ENCODE peak calls at places on chromosomes 13 and 19, in six cellular contexts. One of them, this sample, is unnamed.

GRCh38 chr19:12703056-12703455 is 6.6 kb upstream of the FBXW9 start:
- DNase-seq in mucosa of descending colon: no peak
- DNase-seq in stimulated activated CD8-positive, alpha-beta memory T cell treated with anti-CD3 and anti-CD28 coated beads, Interleukin-4, amount 100 ng/mL, for 1 hour: no peak
- DNase-seq in lower leg skin: no peak
- DNase-seq in mammary epithelial cell: peak; percentile 9
- DNase-seq in activated gamma-delta T cell treated with Interleukin-2 at 50 U/mL for 16 hours: no peak
- DNase-seq in this sample: no peak

GRCh38 chr13:111382411-111382810 is 62.0 kb downstream of the TEX29 start:
- DNase-seq in mucosa of descending colon: no peak
- DNase-seq in stimulated activated CD8-positive, alpha-beta memory T cell treated with anti-CD3 and anti-CD28 coated beads, Interleukin-4, amount 100 ng/mL, for 1 hour: no peak
- DNase-seq in lower leg skin: peak; percentile 58
- DNase-seq in mammary epithelial cell: no peak
- DNase-seq in activated gamma-delta T cell treated with Interleukin-2 at 50 U/mL for 16 hours: no peak
- DNase-seq in this sample: no peak

GRCh38 chr19:39843919-39844793 is 2.0 kb downstream of the FBL start:
- DNase-seq in mucosa of descending colon: no peak
- DNase-seq in stimulated activated CD8-positive, alpha-beta memory T cell treated with anti-CD3 and anti-CD28 coated beads, Interleukin-4, amount 100 ng/mL, for 1 hour: no peak
- DNase-seq in lower leg skin: no peak
- DNase-seq in mammary epithelial cell: peak; percentile 25
- DNase-seq in activated gamma-delta T cell treated with Interleukin-2 at 50 U/mL for 16 hours: peak; percentile 34
- DNase-seq in this sample: no peak

GRCh38 chr13:40164137-40164536 is 502.3 kb downstream of the FOXO1 start:
- DNase-seq in mucosa of descending colon: no peak
- DNase-seq in stimulated activated CD8-positive, alpha-beta memory T cell treated with anti-CD3 and anti-CD28 coated beads, Interleukin-4, amount 100 ng/mL, for 1 hour: no peak
- DNase-seq in lower leg skin: no peak
- DNase-seq in mammary epithelial cell: peak; percentile 67
- DNase-seq in activated gamma-delta T cell treated with Interleukin-2 at 50 U/mL for 16 hours: no peak
- DNase-seq in this sample: no peak

GRCh38 chr19:30584121-30584520 is 211.9 kb downstream of the ZNF536 start:
- DNase-seq in mucosa of descending colon: no peak
- DNase-seq in stimulated activated CD8-positive, alpha-beta memory T cell treated with anti-CD3 and anti-CD28 coated beads, Interleukin-4, amount 100 ng/mL, for 1 hour: no peak
- DNase-seq in lower leg skin: no peak
- DNase-seq in mammary epithelial cell: no peak
- DNase-seq in activated gamma-delta T cell treated with Interleukin-2 at 50 U/mL for 16 hours: no peak
- DNase-seq in this sample: no peak

GRCh38 chr13:64767054-64767453 is 2463.1 kb downstream of the PCDH9 start:
- DNase-seq in mucosa of descending colon: no peak
- DNase-seq in stimulated activated CD8-positive, alpha-beta memory T cell treated with anti-CD3 and anti-CD28 coated beads, Interleukin-4, amount 100 ng/mL, for 1 hour: no peak
- DNase-seq in lower leg skin: no peak
- DNase-seq in mammary epithelial cell: no peak
- DNase-seq in activated gamma-delta T cell treated with Interleukin-2 at 50 U/mL for 16 hours: no peak
- DNase-seq in this sample: no peak

GRCh38 chr19:45774765-45775164 is 5.7 kb upstream of the SIX5 start:
- DNase-seq in mucosa of descending colon: peak; percentile 73
- DNase-seq in stimulated activated CD8-positive, alpha-beta memory T cell treated with anti-CD3 and anti-CD28 coated beads, Interleukin-4, amount 100 ng/mL, for 1 hour: no peak
- DNase-seq in lower leg skin: no peak
- DNase-seq in mammary epithelial cell: no peak
- DNase-seq in activated gamma-delta T cell treated with Interleukin-2 at 50 U/mL for 16 hours: no peak
- DNase-seq in this sample: no peak

GRCh38 chr13:33174980-33175379 is 110.6 kb downstream of the STARD13 start:
- DNase-seq in mucosa of descending colon: no peak
- DNase-seq in stimulated activated CD8-positive, alpha-beta memory T cell treated with anti-CD3 and anti-CD28 coated beads, Interleukin-4, amount 100 ng/mL, for 1 hour: no peak
- DNase-seq in lower leg skin: no peak
- DNase-seq in mammary epithelial cell: no peak
- DNase-seq in activated gamma-delta T cell treated with Interleukin-2 at 50 U/mL for 16 hours: no peak
- DNase-seq in this sample: no peak

GRCh38 chr13:30744056-30744684 is 8.8 kb downstream of the ALOX5AP start:
- DNase-seq in mucosa of descending colon: peak; percentile 80
- DNase-seq in stimulated activated CD8-positive, alpha-beta memory T cell treated with anti-CD3 and anti-CD28 coated beads, Interleukin-4, amount 100 ng/mL, for 1 hour: peak; percentile 71
- DNase-seq in lower leg skin: no peak
- DNase-seq in mammary epithelial cell: peak; percentile 57
- DNase-seq in activated gamma-delta T cell treated with Interleukin-2 at 50 U/mL for 16 hours: peak; percentile 89
- DNase-seq in this sample: no peak

GRCh38 chr13:99626461-99627082 is 125.3 kb downstream of the TM9SF2 start:
- DNase-seq in mucosa of descending colon: no peak
- DNase-seq in stimulated activated CD8-positive, alpha-beta memory T cell treated with anti-CD3 and anti-CD28 coated beads, Interleukin-4, amount 100 ng/mL, for 1 hour: no peak
- DNase-seq in lower leg skin: no peak
- DNase-seq in mammary epithelial cell: peak; percentile 46
- DNase-seq in activated gamma-delta T cell treated with Interleukin-2 at 50 U/mL for 16 hours: no peak
- DNase-seq in this sample: no peak

GRCh38 chr13:71309905-71310304 is 557.1 kb downstream of the DACH1 start:
- DNase-seq in mucosa of descending colon: no peak
- DNase-seq in stimulated activated CD8-positive, alpha-beta memory T cell treated with anti-CD3 and anti-CD28 coated beads, Interleukin-4, amount 100 ng/mL, for 1 hour: no peak
- DNase-seq in lower leg skin: no peak
- DNase-seq in mammary epithelial cell: no peak
- DNase-seq in activated gamma-delta T cell treated with Interleukin-2 at 50 U/mL for 16 hours: no peak
- DNase-seq in this sample: no peak